ENCODE peak calls at places on chromosomes 6 and 20, in four cellular contexts. M is PC-3, S is hepatocyte, V is SK-N-SH. O is an unnamed sample. For H3K27me3, the result is how much of the 10 kb centered on the place peaks cover.

GRCh38 chr6:153537422-153537821 is 406.3 kb upstream of the RGS17 start:
- DNase-seq in M (no peak), S (no peak), V (no peak), O (no peak)

GRCh38 chr6:26016326-26017275 is 54.0 kb downstream of the TRIM38 start:
- DNase-seq in M (no peak), S (no peak), V (no peak), O (no peak)

GRCh38 chr6:20215310-20215709 is 3.0 kb upstream of the MBOAT1 start:
- DNase-seq in M (peak), S (no peak), V (no peak), O (no peak)

GRCh38 chr6:16352258-16352635 is 113.9 kb downstream of the GMPR start:
- DNase-seq in M (no peak), S (no peak), V (no peak), O (no peak)

GRCh38 chr6:33431880-33432541 is 12.1 kb downstream of the SYNGAP1 start:
- DNase-seq in M (no peak), S (no peak), V (peak), O (no peak)

GRCh38 chr6:90123796-90124195 is 172.8 kb downstream of the BACH2 start:
- DNase-seq in M (no peak), S (no peak), V (no peak), O (no peak)

GRCh38 chr6:7146079-7146828 is 38.5 kb downstream of the RREB1 start:
- DNase-seq in M (peak), S (peak), V (no peak), O (no peak)

GRCh38 chr6:27720607-27721580 is 191.3 kb downstream of the OR2B2 start:
- DNase-seq in M (peak), S (peak), V (no peak), O (peak)

GRCh38 chr20:46557231-46557956 is 6.9 kb upstream of the OCSTAMP start:
- DNase-seq in M (peak), S (no peak), V (no peak), O (no peak)

GRCh38 chr6:43718387-43719105 is 31.0 kb upstream of the MRPS18A start:
- DNase-seq in M (no peak), S (peak), V (no peak), O (no peak)

GRCh38 chr6:158642097-158642601 is 2.4 kb downstream of the DYNLT1 start:
- DNase-seq in M (peak), S (peak), V (no peak), O (no peak)

GRCh38 chr20:49320460-49320859 is 42.6 kb upstream of the ZNFX1 start:
- DNase-seq in M (peak), S (peak), V (peak), O (peak)

GRCh38 chr20:49324306-49324705 is 46.4 kb upstream of the ZNFX1 start:
- DNase-seq in M (no peak), S (no peak), V (no peak), O (no peak)

GRCh38 chr20:49319204-49319809 is 41.5 kb upstream of the ZNFX1 start:
- DNase-seq in M (no peak), S (no peak), V (no peak), O (no peak)

GRCh38 chr20:49325981-49326380 is 48.1 kb upstream of the ZNFX1 start:
- DNase-seq in M (no peak), S (no peak), V (no peak), O (no peak)

GRCh38 chr20:49323622-49324238 is 45.9 kb upstream of the ZNFX1 start:
- DNase-seq in M (peak), S (peak), V (peak), O (peak)
- H3K27me3 ChIP-seq in M (under half), S (under half), V (under half), O (under half)

DNA sequence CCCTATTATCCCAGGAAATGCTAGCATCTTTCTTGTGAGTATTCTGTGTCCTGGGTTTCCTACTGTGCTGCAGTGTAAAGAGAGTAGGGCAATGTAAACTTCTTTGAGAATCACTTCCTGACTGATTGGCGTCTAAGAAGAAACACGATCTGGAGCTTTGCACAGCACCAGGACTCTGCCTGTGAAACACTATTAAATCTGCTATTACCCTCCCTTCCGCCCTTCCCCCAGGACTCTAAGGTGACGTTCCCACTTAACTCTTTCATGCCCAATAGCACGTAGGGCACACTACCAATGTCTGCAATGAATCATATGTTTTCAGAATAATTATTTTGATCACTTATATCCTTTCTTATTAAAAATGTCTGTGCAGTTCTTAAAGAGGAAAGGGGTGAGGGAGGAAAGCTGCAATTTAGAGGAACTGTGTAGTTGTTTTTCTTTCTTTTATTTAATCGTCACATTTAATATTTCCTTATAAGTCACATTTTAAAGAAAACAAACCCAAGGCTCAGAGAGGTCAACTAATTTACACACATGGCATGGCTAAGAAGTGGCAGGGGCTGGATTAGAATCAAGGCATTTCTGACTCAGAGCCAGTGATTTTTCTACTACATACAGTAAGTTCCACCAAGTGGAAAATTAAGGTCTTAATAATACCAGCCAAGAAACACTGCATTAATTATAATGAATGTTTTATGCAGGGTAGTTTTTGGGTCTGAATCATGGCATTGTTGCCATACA is 607.5 kb upstream of the CITED2 start:
- DNase-seq in M (peak), S (peak), V (no peak), O (peak)
- TF ChIP-seq EZH2phosphoT487 in M (no peak), S (no peak), V (no peak), O (no peak)

GRCh38 chr20:22684072-22684762 is 99.8 kb upstream of the FOXA2 start:
- DNase-seq in M (peak), S (peak), V (peak), O (peak)
- H3K27me3 ChIP-seq in M (under half), S (under half), V (under half), O (under half)

GRCh38 chr20:31670371-31671228 is 32.9 kb downstream of the COX4I2 start:
- DNase-seq in M (no peak), S (no peak), V (no peak), O (no peak)
- TF ChIP-seq EZH2phosphoT487 in M (no peak), S (no peak), V (no peak), O (no peak)

GRCh38 chr6:138434915-138435314 is 30.9 kb downstream of the HEBP2 start:
- DNase-seq in M (no peak), S (no peak), V (no peak), O (no peak)
- H3K27me3 ChIP-seq in M (under half), S (under half), V (under half), O (under half)

DNA sequence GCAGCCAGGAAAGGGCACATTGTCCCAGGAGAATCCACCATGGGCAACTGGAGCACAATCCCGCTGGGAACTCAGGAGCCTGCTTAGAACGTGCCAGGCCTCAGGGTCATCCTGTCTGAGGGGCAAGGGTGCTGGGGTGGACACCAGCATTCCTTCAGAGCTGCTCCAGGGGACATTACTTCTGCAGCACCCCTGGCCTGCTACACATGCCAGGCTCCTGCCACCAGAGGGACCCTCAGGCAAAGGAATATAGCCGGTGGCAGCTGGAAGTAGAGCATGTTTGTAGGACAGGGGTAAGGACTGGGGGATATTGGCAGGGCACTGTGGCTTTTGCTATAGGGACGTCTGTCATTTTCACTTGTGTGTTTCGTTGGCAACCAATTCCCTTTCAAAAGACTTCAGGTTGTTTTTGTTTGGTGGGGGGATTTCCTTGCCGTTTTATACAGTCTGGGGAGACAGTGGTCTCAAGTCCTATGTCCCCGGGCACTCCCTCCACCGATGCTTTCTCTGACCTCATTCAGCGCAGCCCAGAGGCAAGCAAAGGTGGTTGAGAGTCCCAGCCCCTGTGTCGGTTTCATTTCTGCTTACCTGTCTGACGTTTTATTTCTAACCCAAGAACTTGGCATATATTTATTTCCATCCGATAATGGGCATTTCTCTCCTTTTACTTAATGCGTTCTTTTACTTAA is 130.8 kb downstream of the JPH2 start:
- DNase-seq in M (peak), S (peak), V (peak), O (no peak)
- TF ChIP-seq EZH2phosphoT487 in M (no peak), S (no peak), V (no peak), O (no peak)

O was measured in HCT116.